ENCODE peak calls at places on chromosomes 2 and 18, in ten cellular contexts. L, R, X, D, Q, P, T, J, G and U are unnamed samples.

GRCh38 chr2:118351796-118352195 is 263.5 kb downstream of the INSIG2 start:
- DNase-seq in G (no peak), D (no peak), T (no peak), R (no peak), L (no peak), P (no peak), J (no peak), Q (no peak), X (peak), U (no peak)

GRCh38 chr2:71003396-71003795 is 8.7 kb upstream of the TEX261 start:
- DNase-seq in Q (no peak), J (no peak), T (no peak), D (no peak), P (no peak), X (no peak), L (no peak), R (no peak), G (no peak), U (no peak)

GRCh38 chr2:103788346-103788745 is 1026.5 kb downstream of the TMEM182 start:
- DNase-seq in G (no peak), J (no peak), L (no peak), Q (no peak), X (peak), R (no peak), P (no peak), T (no peak), D (no peak), U (no peak)

GRCh38 chr2:150219861-150220260 is 267.6 kb downstream of the RND3 start:
- DNase-seq in X (no peak), T (no peak), G (no peak), P (no peak), D (no peak), J (no peak), Q (no peak), R (no peak), L (no peak), U (no peak)

GRCh38 chr2:84782717-84783442 is 98.0 kb downstream of the TRABD2A start:
- DNase-seq in R (peak), G (no peak), J (no peak), D (no peak), P (no peak), X (peak), L (no peak), Q (no peak), T (no peak), U (peak)

GRCh38 chr2:239257511-239257937 is 143.3 kb downstream of the HDAC4 start:
- DNase-seq in Q (peak), X (peak), D (no peak), G (peak), L (no peak), J (no peak), R (no peak), P (no peak), T (peak), U (no peak)

GRCh38 chr2:11073251-11073650 is 82.0 kb upstream of the SLC66A3 start:
- DNase-seq in D (peak), R (no peak), P (peak), J (no peak), L (peak), X (no peak), Q (no peak), T (peak), G (peak), U (no peak)

GRCh38 chr2:142180820-142181533 is 50.2 kb upstream of the LRP1B start:
- DNase-seq in G (peak), R (no peak), L (no peak), T (peak), J (no peak), P (no peak), X (peak), Q (no peak), D (peak), U (no peak)

GRCh38 chr18:68733693-68734092 is 18.8 kb upstream of the TMX3 start:
- DNase-seq in J (no peak), G (no peak), L (no peak), R (no peak), Q (no peak), D (no peak), T (no peak), X (no peak), P (no peak), U (no peak)

GRCh38 chr2:70920367-70920715 is 15.4 kb upstream of the ATP6V1B1 start:
- DNase-seq in G (no peak), L (no peak), X (no peak), Q (no peak), J (no peak), T (no peak), R (no peak), P (no peak), D (no peak), U (no peak)

GRCh38 chr2:127164761-127165538 is 55.1 kb downstream of the CYP27C1 start:
- DNase-seq in D (no peak), Q (no peak), G (no peak), L (no peak), T (no peak), P (no peak), J (no peak), R (no peak), X (no peak), U (no peak)

GRCh38 chr18:36377626-36378025 is 80.1 kb downstream of the FHOD3 start:
- DNase-seq in G (no peak), Q (no peak), X (no peak), P (no peak), J (no peak), R (no peak), L (no peak), T (no peak), D (no peak), U (no peak)

GRCh38 chr2:168655207-168655606 is 147.2 kb upstream of the NOSTRIN start:
- DNase-seq in L (no peak), P (no peak), J (no peak), R (no peak), X (no peak), Q (no peak), G (no peak), T (no peak), D (no peak), U (no peak)

GRCh38 chr2:70403267-70404053 is 101.6 kb upstream of the FAM136A start:
- DNase-seq in J (no peak), G (no peak), T (no peak), Q (no peak), L (no peak), X (no peak), D (no peak), R (no peak), P (no peak), U (no peak)

GRCh38 chr2:47501374-47502200 is 98.6 kb downstream of the MSH2 start:
- DNase-seq in R (no peak), T (peak), G (peak), D (no peak), Q (peak), J (no peak), L (no peak), X (peak), P (no peak), U (no peak)

GRCh38 chr18:48814490-48815181 is 136.1 kb downstream of the SMAD7 start:
- DNase-seq in R (no peak), T (no peak), J (no peak), Q (no peak), P (peak), L (peak), G (no peak), X (no peak), D (no peak), U (peak)

GRCh38 chr2:219525533-219526232 is 11.4 kb downstream of the ASIC4 start:
- DNase-seq in X (peak), G (no peak), P (no peak), R (no peak), T (no peak), J (no peak), L (no peak), Q (no peak), D (no peak), U (no peak)

GRCh38 chr2:1927896-1928568 is 183.7 kb upstream of the PXDN start:
- DNase-seq in D (no peak), L (no peak), J (no peak), Q (no peak), X (no peak), T (no peak), G (no peak), R (no peak), P (no peak), U (no peak)

GRCh38 chr2:3041841-3042600 is 335.6 kb downstream of the EIPR1 start:
- DNase-seq in G (no peak), D (no peak), P (no peak), X (no peak), T (peak), J (peak), R (no peak), L (no peak), Q (peak), U (no peak)

GRCh38 chr2:147108553-147108952 is 736.3 kb upstream of the ACVR2A start:
- DNase-seq in Q (no peak), D (no peak), P (no peak), R (no peak), J (no peak), T (no peak), G (no peak), L (no peak), X (peak), U (no peak)

GRCh38 chr2:61670591-61671503 is 132.7 kb upstream of the XPO1 start:
- DNase-seq in D (no peak), T (peak), L (no peak), J (peak), Q (no peak), R (no peak), P (peak), G (peak), X (peak), U (peak)

GRCh38 chr2:224145751-224146355 is 106.8 kb upstream of the SERPINE2 start:
- DNase-seq in G (peak), Q (peak), D (no peak), J (peak), L (no peak), X (peak), R (no peak), T (peak), P (no peak), U (peak)

GRCh38 chr2:71889991-71890684 is 257.5 kb downstream of the CYP26B1 start:
- DNase-seq in J (peak), L (no peak), Q (peak), G (peak), R (no peak), X (peak), T (peak), P (no peak), D (no peak), U (no peak)

GRCh38 chr2:53751728-53752127 is 15.9 kb upstream of the CHAC2 start:
- DNase-seq in X (peak), P (no peak), G (peak), D (no peak), T (no peak), J (no peak), R (no peak), L (no peak), Q (no peak), U (no peak)

GRCh38 chr2:69224495-69224803 is 162.6 kb downstream of the GFPT1 start:
- DNase-seq in D (no peak), L (no peak), G (no peak), T (no peak), R (no peak), P (no peak), J (no peak), X (no peak), Q (no peak), U (no peak)

GRCh38 chr2:69223759-69224494 is 163.1 kb downstream of the GFPT1 start:
- DNase-seq in T (no peak), R (no peak), Q (no peak), J (no peak), X (no peak), L (no peak), P (no peak), G (no peak), D (no peak), U (no peak)

GRCh38 chr2:69222984-69223658 is 163.9 kb downstream of the GFPT1 start:
- DNase-seq in Q (no peak), L (no peak), X (peak), D (no peak), J (peak), G (no peak), T (peak), R (no peak), P (peak), U (no peak)

GRCh38 chr2:69221960-69222751 is 164.9 kb downstream of the GFPT1 start:
- DNase-seq in T (peak), Q (no peak), G (no peak), J (no peak), L (no peak), R (no peak), P (no peak), D (no peak), X (peak), U (no peak)

GRCh38 chr2:69221512-69221911 is 165.5 kb downstream of the GFPT1 start:
- DNase-seq in J (no peak), P (no peak), G (no peak), D (no peak), R (no peak), Q (no peak), L (no peak), T (no peak), X (no peak), U (no peak)
- H3K4me3 ChIP-seq in J (no peak), P (no peak), G (no peak), D (no peak), R (no peak), Q (no peak), L (no peak), T (no peak), X (no peak), U (no peak)

DNA sequence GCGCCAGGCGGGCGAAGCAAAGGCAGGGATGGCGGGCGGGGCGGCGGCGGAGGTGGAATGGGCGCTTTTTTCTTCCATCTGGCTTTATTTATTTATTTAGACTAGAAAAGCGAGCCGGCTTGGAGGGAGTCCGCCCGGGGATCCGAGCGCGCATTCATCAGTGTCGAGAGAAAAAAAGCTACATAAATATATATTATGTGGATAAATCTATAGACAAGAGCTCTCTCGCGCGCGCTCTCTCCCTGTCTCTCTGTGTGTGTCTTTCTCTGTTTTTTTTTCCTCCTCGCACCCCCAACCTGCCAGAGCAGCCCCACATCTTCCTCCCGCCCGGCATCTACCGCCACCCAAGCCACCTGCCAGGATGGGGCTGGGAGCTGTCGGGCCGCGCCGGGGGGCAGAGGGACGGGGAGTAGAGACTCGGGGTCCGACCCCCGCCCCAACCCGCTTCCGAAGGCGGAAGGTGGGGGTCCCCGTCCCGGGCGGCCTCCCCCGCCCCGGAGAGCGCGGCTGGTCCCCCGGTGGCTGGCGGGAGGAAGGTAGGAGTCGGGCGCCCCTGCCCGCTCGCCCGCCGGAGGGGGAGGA is 972 bp upstream of the CELF4 start:
- DNase-seq in G (peak), P (no peak), D (no peak), L (peak), X (no peak), Q (no peak), J (no peak), R (no peak), T (no peak), U (no peak)
- H3K4me3 ChIP-seq in G (peak), P (peak), D (peak), L (peak), X (peak), Q (peak), J (peak), R (no peak), T (peak), U (no peak)

GRCh38 chr2:60567919-60568874 is 14.7 kb upstream of the BCL11A start:
- DNase-seq in J (no peak), T (no peak), X (no peak), L (no peak), G (no peak), Q (no peak), R (no peak), P (no peak), D (no peak), U (no peak)

GRCh38 chr2:60565472-60565871 is 12.0 kb upstream of the BCL11A start:
- DNase-seq in T (no peak), G (peak), R (no peak), J (no peak), P (no peak), D (no peak), L (no peak), Q (no peak), X (peak), U (peak)

GRCh38 chr2:60567092-60567491 is 13.6 kb upstream of the BCL11A start:
- DNase-seq in Q (no peak), G (no peak), L (no peak), R (no peak), J (no peak), X (no peak), T (no peak), P (no peak), D (no peak), U (no peak)

GRCh38 chr2:60570281-60570680 is 16.8 kb upstream of the BCL11A start:
- DNase-seq in G (peak), Q (no peak), X (no peak), L (no peak), T (no peak), P (no peak), D (no peak), J (no peak), R (no peak), U (no peak)

GRCh38 chr2:60569680-60570111 is 16.2 kb upstream of the BCL11A start:
- DNase-seq in Q (no peak), R (no peak), L (no peak), D (no peak), X (no peak), T (no peak), G (no peak), P (no peak), J (no peak), U (no peak)
- H3K4me3 ChIP-seq in Q (peak), R (peak), L (no peak), D (no peak), X (peak), T (peak), G (peak), P (peak), J (no peak), U (peak)

GRCh38 chr2:9657731-9658130 is 26.9 kb upstream of the YWHAQ start:
- DNase-seq in L (no peak), D (no peak), R (no peak), Q (no peak), P (no peak), G (no peak), J (no peak), X (no peak), T (no peak), U (no peak)

GRCh38 chr2:9658972-9659371 is 28.2 kb upstream of the YWHAQ start:
- DNase-seq in D (no peak), L (no peak), P (no peak), X (peak), R (no peak), J (peak), Q (peak), G (peak), T (peak), U (no peak)

GRCh38 chr2:9655441-9656269 is 24.9 kb upstream of the YWHAQ start:
- DNase-seq in G (peak), R (peak), X (peak), L (no peak), Q (peak), D (no peak), T (peak), P (no peak), J (no peak), U (no peak)

GRCh38 chr2:9656270-9656766 is 25.5 kb upstream of the YWHAQ start:
- DNase-seq in X (peak), L (no peak), Q (peak), R (peak), P (no peak), T (peak), J (no peak), D (no peak), G (peak), U (no peak)

DNA sequence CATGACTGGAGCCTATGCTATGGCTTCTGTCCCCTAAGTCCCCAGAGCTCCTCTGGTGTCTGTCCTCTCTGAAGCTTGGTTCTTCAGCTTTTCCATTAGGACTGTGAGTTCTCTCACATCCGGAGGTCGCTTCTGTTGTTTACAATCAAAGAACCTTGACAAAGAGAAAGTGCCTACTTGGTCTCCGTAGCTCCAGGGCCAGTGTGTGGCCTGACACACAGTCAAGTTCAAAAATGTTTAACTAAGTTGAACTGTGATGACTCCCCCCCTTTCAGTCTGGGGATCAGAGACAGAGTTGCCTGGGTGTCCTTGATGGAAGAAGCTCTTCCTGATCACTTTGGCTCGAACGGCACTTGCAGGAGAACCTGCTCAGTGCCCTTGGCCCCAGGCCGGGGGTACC is 26.3 kb upstream of the YWHAQ start:
- DNase-seq in J (no peak), G (no peak), X (no peak), R (no peak), D (no peak), P (no peak), Q (no peak), L (no peak), T (no peak), U (no peak)
- H3K4me3 ChIP-seq in J (no peak), G (no peak), X (no peak), R (no peak), D (no peak), P (no peak), Q (no peak), L (no peak), T (no peak), U (no peak)

DNA sequence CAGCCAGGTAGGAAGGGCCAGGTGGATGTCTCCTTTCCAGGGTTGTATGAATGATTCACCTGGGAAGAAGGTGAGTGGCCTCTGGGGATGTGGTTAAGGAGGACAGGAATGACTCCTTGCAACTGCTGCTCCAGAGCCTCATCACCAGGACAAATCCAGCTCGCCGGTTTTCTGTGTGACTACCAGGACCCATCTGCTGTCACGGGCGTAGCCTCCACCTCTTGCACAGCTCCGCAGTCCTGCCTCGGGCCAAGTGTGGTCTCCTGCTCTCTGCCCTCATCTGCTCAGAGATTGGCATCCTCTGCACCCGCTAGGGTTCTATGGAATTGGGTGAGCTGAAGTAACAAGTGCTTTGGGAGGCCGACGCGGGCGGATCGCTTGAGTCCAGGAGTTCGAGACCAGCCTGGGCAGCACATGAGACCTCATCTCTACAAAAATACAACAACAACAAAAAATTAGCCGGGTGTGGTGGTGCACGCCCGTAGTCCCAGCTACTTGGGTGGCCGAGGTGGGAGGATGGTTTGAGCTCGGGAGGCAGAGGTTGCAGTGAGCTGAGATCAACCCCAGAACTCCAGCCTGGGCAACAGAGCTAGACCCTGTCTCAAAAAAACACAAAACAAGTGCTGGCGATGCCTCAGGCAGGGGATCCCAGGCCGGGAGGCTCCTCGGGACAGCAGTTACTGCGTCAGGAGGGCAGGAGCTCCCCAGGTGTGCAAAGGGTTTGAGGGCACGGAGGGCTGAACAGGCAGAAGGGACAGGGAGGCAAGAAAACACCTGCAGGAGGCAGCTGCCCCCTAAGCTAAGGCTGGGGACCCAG is 831 bp upstream of the D2HGDH start:
- DNase-seq in L (no peak), X (no peak), R (peak), G (peak), D (peak), J (no peak), P (no peak), Q (no peak), T (no peak), U (no peak)
- H3K4me3 ChIP-seq in L (peak), X (peak), R (peak), G (peak), D (peak), J (peak), P (peak), Q (peak), T (peak), U (peak)